ENCODE peak calls at places on chromosome 19, in eight cellular contexts. P is CD4-positive, CD25-positive, alpha-beta regulatory T cell; J is fibroblast of pulmonary artery; S is lower leg skin; Y is effector memory CD4-positive, alpha-beta T cell; W is ovary; R is CD8-positive, alpha-beta T cell; A is HFF-Myc. Q is an unnamed sample.

GRCh38 chr19:50851620-50852019 is 3.1 kb upstream of the KLK3 start:
- DNase-seq in Y (no peak), A (no peak), S (no peak), W (no peak), J (no peak), R (no peak), P (no peak), Q (no peak)

GRCh38 chr19:49361438-49362047 is 673 bp downstream of the TEAD2 start:
- DNase-seq in Y (no peak), W (peak; percentile 94), J (peak; percentile 88), R (no peak), A (peak; percentile 63), P (no peak), S (peak; percentile 95), Q (no peak)

GRCh38 chr19:35318679-35319448 is 10.1 kb upstream of the CD22 start:
- DNase-seq in R (no peak), Y (no peak), W (peak; percentile 65), P (no peak), S (peak; percentile 95), A (peak; percentile 56), J (peak; percentile 76), Q (no peak)

GRCh38 chr19:55526216-55527196 is 10.4 kb downstream of the SBK2 start:
- DNase-seq in J (peak; percentile 83), W (no peak), Y (no peak), A (no peak), S (no peak), R (peak; percentile 13), P (no peak), Q (no peak)

GRCh38 chr19:23118400-23118799 is 1.6 kb downstream of the ZNF730 start:
- DNase-seq in P (no peak), A (no peak), J (no peak), Y (no peak), S (no peak), W (no peak), R (no peak), Q (no peak)

GRCh38 chr19:55647732-55648656 is at the start of gene CCDC106:
- DNase-seq in A (no peak), Y (no peak), P (peak; percentile 55), R (peak; percentile 49), J (peak; percentile 76), S (no peak), W (peak; percentile 81), Q (peak; percentile 57)

GRCh38 chr19:44260343-44260681 is 626 bp downstream of the ZNF233 start:
- DNase-seq in R (no peak), A (no peak), S (no peak), Y (no peak), P (no peak), J (no peak), W (no peak), Q (no peak)

GRCh38 chr19:799076-799881 is 2.0 kb downstream of the PTBP1 start:
- DNase-seq in W (no peak), S (no peak), P (peak; percentile 28), R (peak; percentile 31), Y (no peak), A (no peak), J (peak; percentile 64), Q (no peak)

GRCh38 chr19:6811906-6812305 is 39.4 kb downstream of the VAV1 start:
- DNase-seq in R (no peak), W (no peak), A (peak; percentile 5), P (peak; percentile 38), S (no peak), Y (no peak), J (peak; percentile 83), Q (peak; percentile 53)

GRCh38 chr19:15201374-15202023 is 704 bp upstream of the NOTCH3 start:
- DNase-seq in Y (no peak), R (no peak), W (no peak), P (no peak), J (no peak), A (no peak), S (no peak), Q (no peak)

GRCh38 chr19:15199652-15200574 is 882 bp downstream of the NOTCH3 start:
- DNase-seq in R (no peak), J (peak; percentile 31), W (no peak), A (no peak), Y (no peak), P (no peak), S (no peak), Q (no peak)

GRCh38 chr19:15198006-15198356 is 2.8 kb downstream of the NOTCH3 start:
- DNase-seq in Y (no peak), J (no peak), R (no peak), P (no peak), S (no peak), W (no peak), A (no peak), Q (no peak)

GRCh38 chr19:15197275-15198005 is 3.4 kb downstream of the NOTCH3 start:
- DNase-seq in Y (no peak), A (no peak), J (peak; percentile 39), R (no peak), W (no peak), P (no peak), S (no peak), Q (peak; percentile 92)

DNA sequence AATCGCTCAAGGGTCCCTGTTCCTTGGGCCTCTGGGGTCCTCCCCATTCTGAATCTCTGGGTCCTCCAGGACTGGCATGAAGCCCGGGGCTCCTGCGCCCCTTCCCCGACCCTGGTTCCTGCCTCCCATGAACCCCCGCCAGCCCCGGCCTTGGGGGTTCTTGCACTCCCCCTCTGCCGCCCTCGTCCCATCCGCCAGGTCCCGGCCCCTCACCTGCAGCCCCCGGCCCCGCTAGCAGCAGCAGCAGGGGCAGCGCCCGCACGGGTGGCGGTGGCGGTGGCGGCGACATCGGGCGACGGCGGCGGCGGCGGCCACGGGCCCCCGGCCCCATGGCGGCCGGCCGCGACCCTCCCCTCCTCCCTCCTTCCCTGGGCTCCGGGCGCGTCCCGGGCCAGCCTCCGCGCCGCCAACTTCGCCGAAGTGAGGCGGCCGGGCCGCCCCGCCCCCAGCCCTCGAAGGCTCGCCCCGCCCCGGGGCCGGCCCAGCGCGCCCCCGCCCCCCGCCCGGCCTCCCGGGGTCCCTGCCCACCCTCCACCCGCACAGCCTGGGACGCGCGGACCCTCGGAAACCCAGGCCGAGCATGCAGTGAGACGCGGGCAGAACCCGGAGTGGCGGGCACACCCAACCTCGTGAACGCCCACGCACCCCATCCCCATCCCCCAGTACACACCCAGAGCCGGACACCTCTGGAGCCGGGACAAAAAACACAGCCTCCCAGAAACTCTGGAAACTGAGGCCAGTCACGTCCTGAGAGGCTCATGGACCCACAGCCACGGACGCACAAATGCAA is at the start of gene NOTCH3:
- DNase-seq in A (no peak), W (no peak), P (no peak), R (no peak), Y (no peak), S (no peak), J (no peak), Q (no peak)
- H3K4me3 ChIP-seq in A (peak within 1 kb of the TSS; percentile 49), W (peak within 1 kb of the TSS; percentile 27), P (no peak within 1 kb of the TSS), R (peak within 1 kb of the TSS; percentile 41), Y (peak within 1 kb of the TSS; percentile 37), S (peak within 1 kb of the TSS; percentile 50), J (peak within 1 kb of the TSS; percentile 79), Q (peak within 1 kb of the TSS; percentile 75)

GRCh38 chr19:5307655-5308054 is 33.0 kb downstream of the PTPRS start:
- DNase-seq in J (no peak), W (no peak), S (no peak), Y (no peak), R (no peak), P (no peak), A (no peak), Q (no peak)

GRCh38 chr19:5312058-5312457 is 28.6 kb downstream of the PTPRS start:
- DNase-seq in J (no peak), P (no peak), W (no peak), A (no peak), Y (no peak), R (no peak), S (no peak), Q (no peak)

GRCh38 chr19:5306531-5306930 is 34.1 kb downstream of the PTPRS start:
- DNase-seq in P (no peak), J (no peak), Y (no peak), W (no peak), A (no peak), S (no peak), R (no peak), Q (no peak)

GRCh38 chr19:5309438-5310204 is 31.0 kb downstream of the PTPRS start:
- DNase-seq in S (no peak), Y (no peak), A (no peak), W (no peak), J (peak; percentile 6), P (no peak), R (no peak), Q (no peak)

GRCh38 chr19:5308471-5309437 is 31.9 kb downstream of the PTPRS start:
- DNase-seq in Y (no peak), A (no peak), P (no peak), W (peak; percentile 82), R (no peak), S (peak; percentile 90), J (peak; percentile 89), Q (no peak)
- H3K4me3 ChIP-seq in Y (no peak overlapping the region), A (no peak overlapping the region), P (no peak overlapping the region), W (peak overlapping the region; percentile 10), R (no peak overlapping the region), S (no peak overlapping the region), J (peak overlapping the region; percentile 3), Q (no peak overlapping the region)

DNA sequence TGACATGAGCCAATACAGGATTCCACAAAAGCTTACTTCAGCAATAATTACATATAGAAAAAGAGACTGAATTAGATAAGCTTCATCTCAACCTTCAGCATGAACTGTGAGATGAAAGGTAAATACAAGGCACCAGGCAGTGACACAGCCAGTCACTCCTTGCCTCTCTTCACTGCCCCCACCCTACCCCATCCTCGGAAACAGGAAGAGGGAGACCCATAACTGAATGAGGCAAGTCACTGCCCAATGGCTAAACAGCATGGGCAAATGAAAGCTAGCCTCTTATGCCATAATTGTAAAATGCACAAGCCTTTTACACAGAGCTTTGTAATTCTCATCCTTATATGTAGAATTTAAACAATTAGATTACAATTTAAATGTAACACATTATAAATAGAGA is 1.7 kb downstream of the ZNF160 start:
- DNase-seq in J (no peak), Y (no peak), A (no peak), W (no peak), P (peak; percentile 13), S (no peak), R (no peak), Q (peak; percentile 27)
- H3K4me3 ChIP-seq in J (peak overlapping the region; percentile 98), Y (no peak overlapping the region), A (peak overlapping the region; percentile 75), W (no peak overlapping the region), P (peak overlapping the region; percentile 78), S (no peak overlapping the region), R (no peak overlapping the region), Q (no peak overlapping the region)

GRCh38 chr19:14476663-14477401 is 1.7 kb upstream of the PTGER1 start:
- DNase-seq in Y (peak; percentile 37), W (no peak), R (peak; percentile 52), A (no peak), J (peak; percentile 79), P (no peak), S (no peak), Q (no peak)

GRCh38 chr19:14476307-14476662 is 1.1 kb upstream of the PTGER1 start:
- DNase-seq in P (no peak), J (no peak), Y (no peak), A (no peak), R (no peak), W (no peak), S (no peak), Q (no peak)

GRCh38 chr19:14473915-14474578 is 1.1 kb downstream of the PTGER1 start:
- DNase-seq in J (no peak), P (no peak), W (no peak), S (no peak), Y (no peak), R (no peak), A (no peak), Q (no peak)

GRCh38 chr19:14474827-14475226 is 327 bp downstream of the PTGER1 start:
- DNase-seq in J (no peak), A (no peak), S (no peak), P (no peak), Y (no peak), R (no peak), W (no peak), Q (no peak)

GRCh38 chr19:14475251-14476073 is at the start of gene PTGER1:
- DNase-seq in S (no peak), R (no peak), W (no peak), J (no peak), Y (no peak), P (peak; percentile 47), A (no peak), Q (no peak)
- H3K4me3 ChIP-seq in S (no peak within 1 kb of the TSS), R (no peak within 1 kb of the TSS), W (no peak within 1 kb of the TSS), J (no peak within 1 kb of the TSS), Y (peak within 1 kb of the TSS; percentile 17), P (no peak within 1 kb of the TSS), A (peak within 1 kb of the TSS; percentile 35), Q (no peak within 1 kb of the TSS)